ENCODE peak calls at places on chromosomes 3 and 15, in nine cellular contexts. R is AG10803, H is osteocyte, L is epithelial cell of esophagus, J is neural crest cell, F is GM20000, I is foreskin fibroblast, X is left lung, A is hepatocyte. Q is an unnamed sample.
A peak's percentile ranks its signal among the peaks of the same experiment; 100 is the strongest.

GRCh38 chr15:66737243-66738010 is 35.4 kb downstream of the SMAD6 start:
- DNase-seq in J (no peak), F (no peak), R (no peak), A (no peak), L (no peak), H (no peak), X (no peak), I (no peak), Q (peak; percentile 69)

GRCh38 chr15:52180851-52181450 is 10.2 kb downstream of the GNB5 start:
- DNase-seq in A (no peak), L (no peak), I (no peak), H (peak; percentile 44), X (no peak), J (no peak), F (no peak), R (no peak), Q (no peak)

GRCh38 chr15:63640146-63640545 is 43.0 kb downstream of the FBXL22 start:
- DNase-seq in I (no peak), X (no peak), H (no peak), A (no peak), R (peak; percentile 3), J (no peak), F (no peak), L (no peak), Q (no peak)

GRCh38 chr15:85764304-85764633 is 30.5 kb downstream of the KLHL25 start:
- DNase-seq in L (no peak), I (no peak), R (no peak), J (no peak), H (no peak), A (no peak), F (no peak), X (peak; percentile 51), Q (no peak)

GRCh38 chr15:84872009-84872900 is 12.2 kb upstream of the SLC28A1 start:
- DNase-seq in H (no peak), F (no peak), I (no peak), L (no peak), A (no peak), J (no peak), X (no peak), R (no peak), Q (no peak)

GRCh38 chr3:66037330-66037985 is 1.3 kb downstream of the MAGI1 start:
- DNase-seq in H (no peak), F (peak; percentile 40), A (peak; percentile 81), R (peak; percentile 35), X (peak; percentile 76), J (peak; percentile 11), I (peak; percentile 79), L (peak; percentile 63), Q (no peak)

GRCh38 chr3:62446337-62446940 is 73.1 kb upstream of the FEZF2 start:
- DNase-seq in L (no peak), J (no peak), I (no peak), H (no peak), F (no peak), A (no peak), R (no peak), X (no peak), Q (no peak)

GRCh38 chr15:82850242-82850591 is 40.8 kb downstream of the WHAMM start:
- DNase-seq in I (peak; percentile 68), H (no peak), J (no peak), X (no peak), L (no peak), A (no peak), R (peak; percentile 30), F (no peak), Q (no peak)

GRCh38 chr15:39629376-39629775 is 48.5 kb downstream of the THBS1 start:
- DNase-seq in F (peak; percentile 19), A (peak; percentile 23), J (no peak), R (no peak), I (no peak), H (no peak), L (peak; percentile 94), X (no peak), Q (no peak)

GRCh38 chr3:13574798-13575451 is 26.0 kb downstream of the FBLN2 start:
- DNase-seq in H (no peak), X (peak; percentile 55), A (peak; percentile 62), F (no peak), R (peak; percentile 48), J (no peak), L (no peak), I (peak; percentile 60), Q (peak; percentile 59)

GRCh38 chr15:56886450-56886856 is 32.0 kb upstream of the TCF12 start:
- DNase-seq in I (no peak), L (no peak), A (peak; percentile 19), J (no peak), H (no peak), R (no peak), F (no peak), X (no peak), Q (no peak)

DNA sequence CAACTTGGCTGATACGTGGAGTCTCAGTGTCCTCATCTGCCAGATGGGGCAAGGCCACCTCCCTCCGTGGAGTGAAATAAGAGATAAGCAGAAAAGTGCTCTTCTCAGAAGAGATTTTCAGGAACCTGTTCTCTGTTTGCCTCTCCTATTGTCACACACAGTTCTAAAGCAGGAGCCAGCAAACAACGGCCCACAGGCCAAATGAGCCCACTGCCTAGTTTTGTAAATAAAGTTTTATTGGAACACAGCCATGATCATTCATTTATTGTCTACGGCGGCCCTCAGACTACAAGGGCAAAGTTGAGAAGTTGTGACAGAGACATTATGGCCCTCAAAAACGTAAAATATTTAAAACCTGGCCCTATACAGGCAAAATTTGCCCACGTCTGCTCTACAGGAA is 256.8 kb upstream of the IGF1R start:
- DNase-seq in R (no peak), A (no peak), X (no peak), L (no peak), F (no peak), H (no peak), I (no peak), J (no peak), Q (no peak)
- TF ChIP-seq CTCF in R (no peak), A (no peak), X (no peak), L (no peak), F (no peak), H (no peak), I (no peak), J (no peak), Q (no peak)

DNA sequence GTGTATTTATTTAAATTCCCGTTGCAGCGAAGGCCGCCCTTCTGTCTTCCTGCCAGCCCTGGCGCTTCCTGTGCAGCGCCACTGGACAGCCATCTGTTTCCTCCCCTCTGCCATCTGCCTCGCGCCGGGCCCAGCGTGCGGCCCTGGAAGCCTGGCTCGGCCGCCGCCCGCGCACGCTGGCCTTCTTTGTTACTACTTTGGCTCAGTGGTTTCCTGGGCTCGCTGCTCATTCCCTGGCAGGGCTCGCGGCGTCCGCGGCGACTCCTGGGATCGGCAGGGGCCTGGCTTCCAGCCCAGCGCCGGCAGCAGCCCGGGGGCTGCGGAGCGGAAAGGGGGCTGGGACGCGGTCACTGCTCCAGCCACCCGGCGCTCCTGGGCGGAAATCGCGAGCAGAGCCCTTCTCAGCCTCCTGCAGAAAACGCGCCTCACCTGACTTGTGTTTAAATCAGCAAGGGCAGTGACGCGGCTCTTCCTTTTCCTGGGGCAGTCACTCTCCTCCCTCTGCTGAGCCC is 9.9 kb downstream of the CMTM7 start:
- DNase-seq in H (peak; percentile 89), J (peak; percentile 51), F (peak; percentile 73), R (peak; percentile 74), X (peak; percentile 92), A (peak; percentile 69), L (peak; percentile 73), I (peak; percentile 87), Q (no peak)
- TF ChIP-seq CTCF in H (no peak), J (no peak), F (no peak), R (no peak), X (no peak), A (no peak), L (no peak), I (no peak), Q (peak; percentile 41)

DNA sequence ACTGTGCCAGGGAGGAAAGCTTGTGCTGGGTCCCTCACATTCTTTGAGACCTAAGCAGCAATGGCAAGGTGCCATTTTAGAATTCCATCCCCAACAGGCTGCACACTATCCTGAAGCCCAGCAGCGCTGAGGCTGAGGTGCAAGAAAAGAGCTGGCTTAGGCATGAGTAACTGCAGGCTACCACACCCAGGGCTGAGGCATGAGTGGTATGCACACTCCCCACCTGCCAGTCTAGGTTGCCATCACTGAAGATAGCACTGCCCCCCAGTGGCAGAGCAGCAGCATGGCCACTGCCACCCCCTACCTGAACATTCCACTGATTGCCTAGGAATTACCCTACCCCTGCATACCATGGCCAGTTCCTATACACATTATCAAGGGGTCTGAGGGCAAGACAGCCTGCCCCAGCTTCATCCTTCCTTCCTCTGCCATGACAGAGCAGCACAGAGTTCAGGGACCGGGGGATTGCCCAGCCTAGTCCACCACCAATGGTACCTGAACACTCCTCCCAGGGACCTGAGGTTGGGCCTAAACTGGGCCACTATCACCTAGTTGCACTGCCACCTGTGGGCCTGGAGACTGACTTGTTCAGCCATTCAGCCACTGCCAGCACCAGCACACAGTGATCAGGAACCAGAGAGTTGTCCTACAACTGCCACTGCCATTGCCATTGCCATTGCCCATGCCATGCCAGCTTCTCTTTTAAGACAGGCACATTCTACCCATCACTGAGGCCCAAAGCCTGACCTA is 129.8 kb downstream of the SATB1 start:
- DNase-seq in A (peak; percentile 75), L (peak; percentile 96), X (peak; percentile 57), F (peak; percentile 49), I (peak; percentile 70), R (peak; percentile 88), H (no peak), J (no peak), Q (no peak)
- TF ChIP-seq CTCF in A (peak; percentile 60), L (peak; percentile 97), X (peak; percentile 50), F (peak; percentile 80), I (peak; percentile 68), R (peak; percentile 64), H (peak; percentile 36), J (peak; percentile 74), Q (peak; percentile 68)

GRCh38 chr3:197749315-197749600 is 425 bp upstream of the FYTTD1 start:
- DNase-seq in L (peak; percentile 55), X (no peak), J (no peak), H (no peak), R (peak; percentile 29), F (peak; percentile 68), A (peak; percentile 66), I (peak; percentile 75), Q (no peak)

GRCh38 chr3:197748597-197749314 is 927 bp upstream of the FYTTD1 start:
- DNase-seq in R (peak; percentile 89), L (no peak), A (no peak), J (no peak), H (no peak), F (no peak), X (no peak), I (peak; percentile 71), Q (no peak)

GRCh38 chr3:197749601-197750395 is at the start of gene FYTTD1:
- DNase-seq in H (peak; percentile 98), X (peak; percentile 99), R (peak; percentile 86), A (peak; percentile 96), J (peak; percentile 77), I (peak; percentile 97), L (peak; percentile 85), F (peak; percentile 96), Q (peak; percentile 96)

GRCh38 chr3:197750863-197751737 is 1.4 kb downstream of the FYTTD1 start:
- DNase-seq in X (peak; percentile 84), F (no peak), A (peak; percentile 54), H (no peak), R (peak; percentile 45), J (peak; percentile 5), I (peak; percentile 77), L (peak; percentile 57), Q (no peak)

DNA sequence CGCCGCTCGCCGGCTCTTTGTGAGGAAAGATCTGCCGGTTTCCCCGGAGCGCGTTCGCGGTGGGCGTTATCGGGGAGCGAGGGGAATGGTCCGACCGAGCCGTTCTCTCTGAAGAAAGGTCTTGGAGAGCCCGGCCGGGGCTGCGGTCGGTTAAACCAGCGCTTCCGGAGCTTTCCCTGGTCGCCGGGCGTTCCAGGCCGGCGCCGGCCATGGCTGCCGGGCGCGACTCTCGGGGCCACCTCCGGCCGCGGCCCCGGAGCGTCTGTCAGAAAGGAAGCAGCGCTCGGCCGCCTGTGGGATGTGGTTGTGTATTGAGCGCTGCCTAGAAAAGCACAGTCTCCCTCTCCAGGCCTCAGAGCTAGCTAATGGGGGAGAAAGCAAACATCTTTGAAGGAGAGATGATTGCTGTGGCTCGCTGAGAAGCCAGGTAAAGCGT is 731 bp downstream of the FYTTD1 start:
- DNase-seq in L (peak; percentile 72), A (peak; percentile 85), J (peak; percentile 46), F (peak; percentile 85), H (no peak), R (peak; percentile 70), I (peak; percentile 88), X (peak; percentile 94), Q (no peak)
- TF ChIP-seq CTCF in L (no peak), A (no peak), J (peak; percentile 12), F (no peak), H (peak; percentile 15), R (peak; percentile 19), I (peak; percentile 8), X (no peak), Q (peak; percentile 29)